ENCODE peak calls at places on chromosomes 11 and 22, in ten cellular contexts. One of them, this sample, is unnamed.

GRCh38 chr11:12556155-12556554 is 118.1 kb upstream of the TEAD1 start:
- DNase-seq in aorta: no peak
- DNase-seq in mammary epithelial cell: no peak
- DNase-seq in cardiac fibroblast: peak; percentile 80
- DNase-seq in AG04450: no peak
- DNase-seq in small intestine: no peak
- DNase-seq in GM23338: no peak
- DNase-seq in stomach: no peak
- DNase-seq in SJSA1: no peak
- DNase-seq in neural progenitor cell: no peak
- DNase-seq in this sample: peak; percentile 43

GRCh38 chr11:11545285-11546275 is 76.2 kb downstream of the GALNT18 start:
- DNase-seq in aorta: no peak
- DNase-seq in mammary epithelial cell: no peak
- DNase-seq in cardiac fibroblast: no peak
- DNase-seq in AG04450: no peak
- DNase-seq in small intestine: no peak
- DNase-seq in GM23338: peak; percentile 24
- DNase-seq in stomach: no peak
- DNase-seq in SJSA1: no peak
- DNase-seq in neural progenitor cell: no peak
- DNase-seq in this sample: no peak

GRCh38 chr11:61293869-61294716 is 1.0 kb downstream of the VWCE start:
- DNase-seq in aorta: peak; percentile 89
- DNase-seq in mammary epithelial cell: peak; percentile 11
- DNase-seq in cardiac fibroblast: peak; percentile 70
- DNase-seq in AG04450: no peak
- DNase-seq in small intestine: peak; percentile 6
- DNase-seq in GM23338: peak; percentile 50
- DNase-seq in stomach: peak; percentile 37
- DNase-seq in SJSA1: peak; percentile 58
- DNase-seq in neural progenitor cell: peak; percentile 57
- DNase-seq in this sample: peak; percentile 36

GRCh38 chr11:8671242-8671641 is 11.2 kb downstream of the TRIM66 start:
- DNase-seq in aorta: no peak
- DNase-seq in mammary epithelial cell: peak; percentile 91
- DNase-seq in cardiac fibroblast: peak; percentile 95
- DNase-seq in AG04450: peak; percentile 86
- DNase-seq in small intestine: no peak
- DNase-seq in GM23338: peak; percentile 94
- DNase-seq in stomach: no peak
- DNase-seq in SJSA1: peak; percentile 59
- DNase-seq in neural progenitor cell: peak; percentile 97
- DNase-seq in this sample: peak; percentile 89

GRCh38 chr22:28999510-29000224 is 62.0 kb downstream of the C22orf31 start:
- DNase-seq in aorta: no peak
- DNase-seq in mammary epithelial cell: no peak
- DNase-seq in cardiac fibroblast: no peak
- DNase-seq in AG04450: no peak
- DNase-seq in small intestine: no peak
- DNase-seq in GM23338: no peak
- DNase-seq in stomach: no peak
- DNase-seq in SJSA1: peak; percentile 23
- DNase-seq in neural progenitor cell: no peak
- DNase-seq in this sample: no peak

GRCh38 chr11:64632654-64633053 is 41.6 kb downstream of the SLC22A12 start:
- DNase-seq in aorta: no peak
- DNase-seq in mammary epithelial cell: no peak
- DNase-seq in cardiac fibroblast: no peak
- DNase-seq in AG04450: no peak
- DNase-seq in small intestine: no peak
- DNase-seq in GM23338: no peak
- DNase-seq in stomach: no peak
- DNase-seq in SJSA1: no peak
- DNase-seq in neural progenitor cell: no peak
- DNase-seq in this sample: no peak

GRCh38 chr22:42692239-42693054 is 28.2 kb downstream of the A4GALT start:
- DNase-seq in aorta: no peak
- DNase-seq in mammary epithelial cell: no peak
- DNase-seq in cardiac fibroblast: no peak
- DNase-seq in AG04450: no peak
- DNase-seq in small intestine: no peak
- DNase-seq in GM23338: peak; percentile 45
- DNase-seq in stomach: no peak
- DNase-seq in SJSA1: no peak
- DNase-seq in neural progenitor cell: no peak
- DNase-seq in this sample: no peak

GRCh38 chr11:11347583-11347982 is 5.5 kb downstream of the CSNK2A3 start:
- DNase-seq in aorta: no peak
- DNase-seq in mammary epithelial cell: no peak
- DNase-seq in cardiac fibroblast: peak; percentile 30
- DNase-seq in AG04450: no peak
- DNase-seq in small intestine: no peak
- DNase-seq in GM23338: no peak
- DNase-seq in stomach: no peak
- DNase-seq in SJSA1: no peak
- DNase-seq in neural progenitor cell: no peak
- DNase-seq in this sample: no peak

GRCh38 chr11:63567044-63567840 is 4.1 kb upstream of the PLAAT2 start:
- DNase-seq in aorta: no peak
- DNase-seq in mammary epithelial cell: peak; percentile 95
- DNase-seq in cardiac fibroblast: peak; percentile 92
- DNase-seq in AG04450: peak; percentile 34
- DNase-seq in small intestine: peak; percentile 97
- DNase-seq in GM23338: peak; percentile 49
- DNase-seq in stomach: no peak
- DNase-seq in SJSA1: peak; percentile 99
- DNase-seq in neural progenitor cell: no peak
- DNase-seq in this sample: peak; percentile 67

GRCh38 chr11:44566952-44567875 is 1.8 kb downstream of the CD82 start:
- DNase-seq in aorta: peak; percentile 41
- DNase-seq in mammary epithelial cell: no peak
- DNase-seq in cardiac fibroblast: no peak
- DNase-seq in AG04450: no peak
- DNase-seq in small intestine: no peak
- DNase-seq in GM23338: no peak
- DNase-seq in stomach: no peak
- DNase-seq in SJSA1: no peak
- DNase-seq in neural progenitor cell: no peak
- DNase-seq in this sample: no peak

GRCh38 chr11:66072518-66072917 is 2.4 kb downstream of the PACS1 start:
- DNase-seq in aorta: no peak
- DNase-seq in mammary epithelial cell: no peak
- DNase-seq in cardiac fibroblast: no peak
- DNase-seq in AG04450: no peak
- DNase-seq in small intestine: no peak
- DNase-seq in GM23338: no peak
- DNase-seq in stomach: no peak
- DNase-seq in SJSA1: no peak
- DNase-seq in neural progenitor cell: no peak
- DNase-seq in this sample: no peak

GRCh38 chr11:125164422-125165110 is at the start of gene PKNOX2:
- DNase-seq in aorta: peak; percentile 95
- DNase-seq in mammary epithelial cell: peak; percentile 47
- DNase-seq in cardiac fibroblast: peak; percentile 88
- DNase-seq in AG04450: no peak
- DNase-seq in small intestine: peak; percentile 23
- DNase-seq in GM23338: peak; percentile 91
- DNase-seq in stomach: peak; percentile 73
- DNase-seq in SJSA1: peak; percentile 9
- DNase-seq in neural progenitor cell: peak; percentile 94
- DNase-seq in this sample: peak; percentile 49

GRCh38 chr11:67732045-67732787 is 57.8 kb upstream of the ALDH3B2 start:
- DNase-seq in aorta: no peak
- DNase-seq in mammary epithelial cell: no peak
- DNase-seq in cardiac fibroblast: no peak
- DNase-seq in AG04450: no peak
- DNase-seq in small intestine: peak; percentile 8
- DNase-seq in GM23338: peak; percentile 66
- DNase-seq in stomach: no peak
- DNase-seq in SJSA1: no peak
- DNase-seq in neural progenitor cell: peak; percentile 58
- DNase-seq in this sample: no peak

GRCh38 chr11:126604461-126604860 is 249.0 kb downstream of the ST3GAL4 start:
- DNase-seq in aorta: peak; percentile 51
- DNase-seq in mammary epithelial cell: no peak
- DNase-seq in cardiac fibroblast: no peak
- DNase-seq in AG04450: no peak
- DNase-seq in small intestine: no peak
- DNase-seq in GM23338: no peak
- DNase-seq in stomach: no peak
- DNase-seq in SJSA1: no peak
- DNase-seq in neural progenitor cell: no peak
- DNase-seq in this sample: no peak

DNA sequence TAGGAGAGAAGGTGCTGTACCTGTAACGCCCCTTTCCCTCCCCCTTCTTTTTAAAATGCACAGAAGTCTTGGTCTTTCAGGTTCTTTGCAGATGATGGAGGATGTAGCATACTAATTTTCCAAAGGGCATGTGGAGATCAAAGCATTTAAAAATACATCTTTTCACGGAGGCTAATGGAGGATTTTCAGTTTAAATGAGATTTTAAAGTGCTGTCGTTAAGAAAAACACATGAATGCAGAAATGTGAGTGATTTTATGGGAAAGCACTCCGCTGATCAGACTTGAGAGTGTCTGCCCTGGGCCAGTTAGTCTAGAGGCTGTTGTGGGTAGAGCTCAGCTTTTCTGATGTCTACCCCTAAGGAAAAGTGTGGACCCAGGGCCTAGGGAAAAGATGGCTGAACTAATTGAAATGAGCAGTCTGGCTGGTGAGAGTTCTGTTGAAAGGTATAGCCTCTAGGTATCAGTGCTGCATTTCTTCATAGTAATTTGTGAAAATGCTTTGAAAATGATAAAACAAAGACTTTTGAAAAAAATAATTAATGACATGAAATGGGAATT is 2.5 kb downstream of the AMOTL1 start:
- DNase-seq in aorta: no peak
- DNase-seq in mammary epithelial cell: no peak
- DNase-seq in cardiac fibroblast: no peak
- DNase-seq in AG04450: no peak
- DNase-seq in small intestine: no peak
- DNase-seq in GM23338: no peak
- DNase-seq in stomach: no peak
- DNase-seq in SJSA1: no peak
- DNase-seq in neural progenitor cell: no peak
- DNase-seq in this sample: no peak
- H3K4me3 ChIP-seq in aorta: peak overlapping the region; percentile 99
- H3K4me3 ChIP-seq in mammary epithelial cell: peak overlapping the region; percentile 89
- H3K4me3 ChIP-seq in cardiac fibroblast: no peak overlapping the region
- H3K4me3 ChIP-seq in AG04450: peak overlapping the region; percentile 95
- H3K4me3 ChIP-seq in small intestine: no peak overlapping the region
- H3K4me3 ChIP-seq in GM23338: peak overlapping the region; percentile 93
- H3K4me3 ChIP-seq in stomach: no peak overlapping the region
- H3K4me3 ChIP-seq in SJSA1: no peak overlapping the region
- H3K4me3 ChIP-seq in neural progenitor cell: peak overlapping the region; percentile 96
- H3K4me3 ChIP-seq in this sample: peak overlapping the region; percentile 79

DNA sequence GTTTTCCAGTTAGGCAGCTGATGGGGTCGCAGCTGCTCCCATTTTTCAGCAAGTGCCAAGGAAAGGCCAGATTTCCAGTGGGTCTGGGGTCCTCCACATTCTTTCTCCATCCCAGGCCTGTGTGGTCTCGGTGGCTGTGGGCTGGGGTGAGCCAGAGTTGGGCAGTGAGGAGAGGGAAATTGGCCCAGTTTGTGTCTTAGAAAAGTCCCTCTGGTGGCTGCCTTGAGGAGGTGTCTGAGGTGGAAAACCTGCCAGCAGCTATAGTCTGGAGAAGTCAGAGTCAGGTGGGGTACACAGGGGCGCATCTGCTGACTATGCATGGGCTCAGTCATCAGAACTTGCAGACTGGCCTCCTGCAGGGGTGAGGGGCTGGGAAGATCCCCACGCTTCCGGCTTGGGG is 30.5 kb downstream of the MRGPRD start:
- DNase-seq in aorta: no peak
- DNase-seq in mammary epithelial cell: no peak
- DNase-seq in cardiac fibroblast: peak; percentile 22
- DNase-seq in AG04450: no peak
- DNase-seq in small intestine: no peak
- DNase-seq in GM23338: peak; percentile 85
- DNase-seq in stomach: no peak
- DNase-seq in SJSA1: peak; percentile 49
- DNase-seq in neural progenitor cell: peak; percentile 79
- DNase-seq in this sample: no peak
- H3K4me3 ChIP-seq in aorta: no peak overlapping the region
- H3K4me3 ChIP-seq in mammary epithelial cell: no peak overlapping the region
- H3K4me3 ChIP-seq in cardiac fibroblast: no peak overlapping the region
- H3K4me3 ChIP-seq in AG04450: no peak overlapping the region
- H3K4me3 ChIP-seq in small intestine: no peak overlapping the region
- H3K4me3 ChIP-seq in GM23338: no peak overlapping the region
- H3K4me3 ChIP-seq in stomach: no peak overlapping the region
- H3K4me3 ChIP-seq in SJSA1: no peak overlapping the region
- H3K4me3 ChIP-seq in neural progenitor cell: peak overlapping the region; percentile 31
- H3K4me3 ChIP-seq in this sample: no peak overlapping the region

GRCh38 chr11:326842-327580 is 6.4 kb upstream of the IFITM3 start:
- DNase-seq in aorta: peak; percentile 92
- DNase-seq in mammary epithelial cell: no peak
- DNase-seq in cardiac fibroblast: peak; percentile 94
- DNase-seq in AG04450: no peak
- DNase-seq in small intestine: peak; percentile 50
- DNase-seq in GM23338: no peak
- DNase-seq in stomach: peak; percentile 80
- DNase-seq in SJSA1: no peak
- DNase-seq in neural progenitor cell: no peak
- DNase-seq in this sample: no peak
- H3K4me3 ChIP-seq in aorta: no peak overlapping the region
- H3K4me3 ChIP-seq in mammary epithelial cell: no peak overlapping the region
- H3K4me3 ChIP-seq in cardiac fibroblast: no peak overlapping the region
- H3K4me3 ChIP-seq in AG04450: no peak overlapping the region
- H3K4me3 ChIP-seq in small intestine: no peak overlapping the region
- H3K4me3 ChIP-seq in GM23338: no peak overlapping the region
- H3K4me3 ChIP-seq in stomach: no peak overlapping the region
- H3K4me3 ChIP-seq in SJSA1: no peak overlapping the region
- H3K4me3 ChIP-seq in neural progenitor cell: no peak overlapping the region
- H3K4me3 ChIP-seq in this sample: no peak overlapping the region

GRCh38 chr22:49191506-49191980 is 636.1 kb downstream of the BRD1 start:
- DNase-seq in aorta: no peak
- DNase-seq in mammary epithelial cell: no peak
- DNase-seq in cardiac fibroblast: no peak
- DNase-seq in AG04450: no peak
- DNase-seq in small intestine: no peak
- DNase-seq in GM23338: no peak
- DNase-seq in stomach: no peak
- DNase-seq in SJSA1: no peak
- DNase-seq in neural progenitor cell: no peak
- DNase-seq in this sample: no peak
- H3K4me3 ChIP-seq in aorta: no peak overlapping the region
- H3K4me3 ChIP-seq in mammary epithelial cell: no peak overlapping the region
- H3K4me3 ChIP-seq in cardiac fibroblast: no peak overlapping the region
- H3K4me3 ChIP-seq in AG04450: no peak overlapping the region
- H3K4me3 ChIP-seq in small intestine: no peak overlapping the region
- H3K4me3 ChIP-seq in GM23338: no peak overlapping the region
- H3K4me3 ChIP-seq in stomach: no peak overlapping the region
- H3K4me3 ChIP-seq in SJSA1: no peak overlapping the region
- H3K4me3 ChIP-seq in neural progenitor cell: no peak overlapping the region
- H3K4me3 ChIP-seq in this sample: no peak overlapping the region

DNA sequence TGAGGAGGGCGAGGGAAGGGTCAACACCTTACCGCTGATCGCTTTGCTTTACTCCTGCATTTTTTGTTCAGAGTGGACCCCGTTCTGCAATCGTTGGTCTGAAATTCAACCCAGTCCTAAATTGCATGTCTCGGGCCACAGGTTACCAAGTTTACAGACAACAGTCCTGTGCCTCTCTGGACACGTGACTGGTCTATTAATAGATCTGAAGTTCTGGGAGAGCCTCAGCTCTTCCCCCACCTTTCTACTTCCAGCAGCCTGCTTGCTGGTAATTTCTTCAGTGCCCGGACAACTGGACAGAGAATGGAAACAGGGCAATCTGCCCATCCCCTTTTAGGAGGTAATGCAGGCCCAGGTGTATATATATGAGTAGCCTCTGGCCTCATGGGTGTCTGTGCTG is 74.2 kb downstream of the STIM1 start:
- DNase-seq in aorta: no peak
- DNase-seq in mammary epithelial cell: no peak
- DNase-seq in cardiac fibroblast: no peak
- DNase-seq in AG04450: no peak
- DNase-seq in small intestine: no peak
- DNase-seq in GM23338: no peak
- DNase-seq in stomach: no peak
- DNase-seq in SJSA1: no peak
- DNase-seq in neural progenitor cell: no peak
- DNase-seq in this sample: no peak
- H3K4me3 ChIP-seq in aorta: no peak overlapping the region
- H3K4me3 ChIP-seq in mammary epithelial cell: no peak overlapping the region
- H3K4me3 ChIP-seq in cardiac fibroblast: no peak overlapping the region
- H3K4me3 ChIP-seq in AG04450: no peak overlapping the region
- H3K4me3 ChIP-seq in small intestine: no peak overlapping the region
- H3K4me3 ChIP-seq in GM23338: no peak overlapping the region
- H3K4me3 ChIP-seq in stomach: no peak overlapping the region
- H3K4me3 ChIP-seq in SJSA1: no peak overlapping the region
- H3K4me3 ChIP-seq in neural progenitor cell: no peak overlapping the region
- H3K4me3 ChIP-seq in this sample: no peak overlapping the region

This sample was measured in skeletal muscle cell.